ENCODE peak calls at places on chromosomes 1 and 21, in eight cellular contexts. D, H, O, I, X, G, P and L are unnamed samples.

GRCh38 chr1:91736999-91737615 is 148.8 kb downstream of the TGFBR3 start:
- DNase-seq in D (no peak), O (peak; percentile 9), G (peak; percentile 77), H (peak; percentile 57), I (no peak), P (no peak), X (no peak), L (no peak)

GRCh38 chr1:114207635-114208034 is 54.0 kb upstream of the SYT6 start:
- DNase-seq in H (peak; percentile 9), X (no peak), D (no peak), P (no peak), O (no peak), G (no peak), I (no peak), L (no peak)

GRCh38 chr1:62725255-62725654 is 37.1 kb upstream of the DOCK7 start:
- DNase-seq in G (peak; percentile 15), H (no peak), O (no peak), I (no peak), X (no peak), D (no peak), P (no peak), L (no peak)

GRCh38 chr21:43604505-43605204 is 54.6 kb downstream of the HSF2BP start:
- DNase-seq in O (no peak), X (no peak), P (no peak), G (no peak), D (no peak), I (no peak), H (no peak), L (no peak)

GRCh38 chr1:186094170-186094569 is 280.9 kb downstream of the TPR start:
- DNase-seq in P (no peak), G (peak; percentile 59), O (no peak), D (no peak), H (no peak), I (no peak), X (no peak), L (no peak)

GRCh38 chr1:226945106-226945857 is 5.2 kb downstream of the COQ8A start:
- DNase-seq in D (peak; percentile 35), O (no peak), H (peak; percentile 53), G (no peak), I (peak; percentile 94), X (peak; percentile 91), P (no peak), L (peak; percentile 75)

GRCh38 chr1:228459091-228459993 is 27.8 kb upstream of the RNF187 start:
- DNase-seq in H (peak; percentile 86), I (peak; percentile 75), P (peak; percentile 71), X (peak; percentile 60), D (peak; percentile 2), O (peak; percentile 79), G (peak; percentile 65), L (peak; percentile 69)

GRCh38 chr1:91550961-91551360 is 50.3 kb downstream of the CDC7 start:
- DNase-seq in D (no peak), P (no peak), G (no peak), H (no peak), I (no peak), X (no peak), O (no peak), L (no peak)

GRCh38 chr1:9228589-9228988 is 6.0 kb upstream of the H6PD start:
- DNase-seq in X (no peak), I (no peak), H (no peak), D (no peak), O (no peak), P (no peak), G (no peak), L (no peak)

GRCh38 chr1:38571726-38572125 is 287.8 kb downstream of the RRAGC start:
- DNase-seq in H (no peak), G (no peak), X (no peak), P (no peak), D (no peak), I (no peak), O (no peak), L (no peak)

GRCh38 chr1:218430346-218430745 is 85.2 kb downstream of the TGFB2 start:
- DNase-seq in P (no peak), H (no peak), X (no peak), G (no peak), I (no peak), D (no peak), O (no peak), L (no peak)

GRCh38 chr1:71834570-71835441 is 447.5 kb downstream of the NEGR1 start:
- DNase-seq in X (no peak), D (no peak), H (no peak), P (no peak), O (no peak), I (no peak), G (no peak), L (no peak)